ENCODE peak calls at places on chromosomes 1 and 21, in eight cellular contexts. T, B, P, G, N, U, S and L are unnamed samples.

GRCh38 chr1:234238060-234238459 is 135.2 kb upstream of the COA6 start:
- DNase-seq in T (no peak), P (no peak), N (no peak), G (no peak), B (no peak), U (no peak), S (no peak), L (no peak)

GRCh38 chr1:153536618-153537375 is 1.0 kb upstream of the S100A6 start:
- DNase-seq in P (peak; percentile 58), U (no peak), S (no peak), G (no peak), N (no peak), B (no peak), T (no peak), L (no peak)

GRCh38 chr1:51264470-51264869 is 28.4 kb downstream of the RNF11 start:
- DNase-seq in P (peak; percentile 87), S (no peak), U (peak; percentile 62), G (no peak), N (no peak), B (no peak), T (no peak), L (no peak)

GRCh38 chr21:34122047-34122446 is 48.7 kb downstream of the MRPS6 start:
- DNase-seq in P (no peak), G (no peak), T (no peak), B (no peak), U (no peak), N (no peak), S (no peak), L (no peak)

GRCh38 chr1:172928412-172928811 is 122.3 kb downstream of the TNFSF18 start:
- DNase-seq in N (no peak), B (no peak), U (no peak), S (no peak), T (no peak), G (no peak), P (peak; percentile 66), L (no peak)

GRCh38 chr1:72946901-72947505 is 664.7 kb upstream of the NEGR1 start:
- DNase-seq in P (no peak), S (no peak), G (no peak), B (no peak), N (no peak), T (no peak), U (no peak), L (no peak)

GRCh38 chr1:63714482-63714760 is 59.4 kb upstream of the ROR1 start:
- DNase-seq in G (no peak), U (no peak), N (no peak), T (no peak), P (no peak), B (no peak), S (no peak), L (no peak)

GRCh38 chr1:26412180-26412840 is 1.7 kb downstream of the LIN28A start:
- DNase-seq in T (no peak), B (no peak), N (no peak), S (no peak), G (peak; percentile 73), U (no peak), P (no peak), L (no peak)

GRCh38 chr1:226990133-226990716 is 50.1 kb downstream of the COQ8A start:
- DNase-seq in N (no peak), U (no peak), B (no peak), S (no peak), T (no peak), P (no peak), G (no peak), L (peak; percentile 83)

GRCh38 chr1:29249170-29249691 is 12.9 kb downstream of the PTPRU start:
- DNase-seq in S (no peak), N (no peak), G (peak; percentile 89), B (no peak), U (no peak), T (no peak), P (peak; percentile 23), L (no peak)

GRCh38 chr1:230186003-230186863 is 119.2 kb downstream of the GALNT2 start:
- DNase-seq in N (no peak), G (peak; percentile 30), S (no peak), P (peak; percentile 78), U (peak; percentile 72), B (peak; percentile 83), T (no peak), L (peak; percentile 47)

GRCh38 chr1:959730-960039 is 629 bp upstream of the NOC2L start:
- DNase-seq in B (no peak), N (no peak), S (no peak), U (no peak), T (no peak), P (no peak), G (no peak), L (no peak)

GRCh38 chr1:30511563-30512252 is 211.7 kb downstream of the MATN1 start:
- DNase-seq in G (no peak), P (peak; percentile 97), S (no peak), B (no peak), T (no peak), U (peak; percentile 21), N (no peak), L (no peak)

GRCh38 chr1:52659851-52660596 is 27.1 kb downstream of the SHISAL2A start:
- DNase-seq in P (no peak), T (no peak), G (peak; percentile 28), B (no peak), U (no peak), N (no peak), S (no peak), L (peak; percentile 34)

GRCh38 chr1:208027861-208028260 is 116.9 kb upstream of the CD34 start:
- DNase-seq in N (no peak), P (no peak), U (no peak), S (no peak), G (no peak), T (no peak), B (no peak), L (no peak)

GRCh38 chr1:45340816-45341215 is 576 bp upstream of the MUTYH start:
- DNase-seq in N (no peak), T (peak; percentile 62), P (peak; percentile 14), U (no peak), S (no peak), G (no peak), B (no peak), L (peak; percentile 40)

GRCh38 chr21:25572895-25573310 is 34.4 kb downstream of the MRPL39 start:
- DNase-seq in P (peak; percentile 62), T (peak; percentile 59), G (no peak), B (no peak), U (no peak), S (peak; percentile 78), N (no peak), L (no peak)

GRCh38 chr21:37060296-37060695 is 12.6 kb downstream of the PIGP start:
- DNase-seq in T (peak; percentile 32), N (no peak), G (no peak), P (peak; percentile 94), B (peak; percentile 94), S (no peak), U (peak; percentile 75), L (peak; percentile 67)

GRCh38 chr1:31795801-31796621 is 19.8 kb downstream of the SPOCD1 start:
- DNase-seq in N (no peak), B (peak; percentile 14), G (no peak), U (peak; percentile 27), T (no peak), S (no peak), P (peak; percentile 62), L (no peak)

GRCh38 chr1:37342736-37343135 is 131.6 kb upstream of the ZC3H12A start:
- DNase-seq in P (no peak), S (no peak), U (no peak), G (no peak), N (no peak), B (no peak), T (peak; percentile 33), L (no peak)

GRCh38 chr1:92291372-92291999 is 7.3 kb downstream of the GLMN start:
- DNase-seq in S (no peak), P (peak; percentile 54), B (peak; percentile 41), T (peak; percentile 67), U (peak; percentile 20), G (no peak), N (no peak), L (no peak)

GRCh38 chr1:78226784-78227183 is 181.0 kb downstream of the GIPC2 start:
- DNase-seq in S (no peak), G (no peak), U (no peak), B (no peak), N (no peak), P (no peak), T (no peak), L (no peak)

GRCh38 chr1:23865543-23865930 is 2.6 kb downstream of the FUCA1 start:
- DNase-seq in B (no peak), U (peak; percentile 71), S (peak; percentile 81), T (no peak), G (no peak), P (peak; percentile 98), N (no peak), L (no peak)

GRCh38 chr1:103527331-103527730 is 1.8 kb downstream of the RNPC3 start:
- DNase-seq in U (no peak), P (no peak), S (no peak), B (no peak), T (no peak), N (no peak), G (no peak), L (no peak)

GRCh38 chr1:47485817-47486216 is 48.0 kb downstream of the FOXD2 start:
- DNase-seq in N (no peak), P (no peak), U (no peak), T (no peak), G (no peak), S (no peak), B (no peak), L (no peak)

GRCh38 chr1:111496398-111496797 is 7.0 kb downstream of the ADORA3 start:
- DNase-seq in P (no peak), G (no peak), S (no peak), U (no peak), T (no peak), N (no peak), B (no peak), L (peak; percentile 41)

GRCh38 chr1:205656236-205656635 is 24.1 kb downstream of the SLC45A3 start:
- DNase-seq in T (no peak), B (no peak), P (no peak), U (no peak), S (no peak), N (no peak), G (no peak), L (no peak)

GRCh38 chr1:232428781-232429530 is 201.0 kb downstream of the SIPA1L2 start:
- DNase-seq in T (no peak), N (no peak), S (no peak), P (no peak), B (no peak), G (no peak), U (peak; percentile 48), L (no peak)

GRCh38 chr21:42337830-42338729 is 12.7 kb downstream of the TFF2 start:
- DNase-seq in T (peak; percentile 74), N (peak; percentile 69), G (peak; percentile 90), B (peak; percentile 59), U (peak; percentile 25), S (no peak), P (peak; percentile 91), L (peak; percentile 94)

GRCh38 chr1:22932803-22933470 is 39.7 kb downstream of the LACTBL1 start:
- DNase-seq in U (no peak), N (no peak), S (no peak), T (no peak), G (no peak), B (no peak), P (no peak), L (no peak)

GRCh38 chr1:15953791-15954201 is 22.1 kb downstream of the ZBTB17 start:
- DNase-seq in U (no peak), B (peak; percentile 93), T (no peak), N (no peak), G (no peak), S (no peak), P (no peak), L (no peak)

GRCh38 chr1:156496211-156496761 is 4.3 kb downstream of the MEF2D start:
- DNase-seq in G (no peak), U (no peak), N (no peak), B (no peak), T (peak; percentile 80), S (no peak), P (peak; percentile 33), L (peak; percentile 61)

GRCh38 chr1:51570063-51570720 is 46.7 kb upstream of the OSBPL9 start:
- DNase-seq in T (peak; percentile 43), U (no peak), B (no peak), P (peak; percentile 63), G (no peak), S (no peak), N (no peak), L (no peak)

GRCh38 chr1:28358701-28359100 is 10.8 kb upstream of the PHACTR4 start:
- DNase-seq in S (no peak), N (no peak), B (no peak), U (no peak), G (no peak), P (peak; percentile 71), T (no peak), L (no peak)